ENCODE peak calls at places on chromosomes 11 and 22, in four cellular contexts. M, B, Z and N are unnamed samples.

GRCh38 chr11:128776088-128776433 is 82.2 kb downstream of the FLI1 start:
- DNase-seq in M (peak), B (no peak), Z (no peak), N (no peak)

GRCh38 chr22:38755911-38756532 is at the start of gene SUN2:
- DNase-seq in M (peak), B (no peak), Z (peak), N (peak)

GRCh38 chr11:110130642-110131238 is 37.5 kb downstream of the ZC3H12C start:
- DNase-seq in M (no peak), B (no peak), Z (no peak), N (no peak)

GRCh38 chr11:95715777-95716241 is 73.8 kb downstream of the FAM76B start:
- DNase-seq in M (peak), B (no peak), Z (peak), N (no peak)

GRCh38 chr11:29293825-29294224 is 723.0 kb downstream of the KCNA4 start:
- DNase-seq in M (no peak), B (no peak), Z (peak), N (no peak)

GRCh38 chr11:67698247-67698646 is 23.8 kb upstream of the ALDH3B2 start:
- DNase-seq in M (peak), B (no peak), Z (peak), N (no peak)

GRCh38 chr11:71582309-71582895 is at the start of gene KRTAP5-11:
- DNase-seq in M (no peak), B (no peak), Z (no peak), N (no peak)

GRCh38 chr11:78548911-78549572 is 25.6 kb downstream of the NARS2 start:
- DNase-seq in M (no peak), B (no peak), Z (no peak), N (no peak)

GRCh38 chr11:108206969-108207682 is 15.3 kb downstream of the NPAT start:
- DNase-seq in M (no peak), B (no peak), Z (no peak), N (no peak)

GRCh38 chr11:72236083-72236697 is 7.8 kb downstream of the PHOX2A start:
- DNase-seq in M (no peak), B (no peak), Z (no peak), N (no peak)